ENCODE peak calls at places on chromosomes 3 and 15, in seven cellular contexts. E is body of pancreas, Z is GM12878, K is adrenal gland, O is IMR-90, W is testis, G is heart left ventricle. I is an unnamed sample. For H3K27me3, the result is how much of the 10 kb centered on the place peaks cover.

GRCh38 chr15:99651023-99651807 is 82.0 kb downstream of the LYSMD4 start:
- DNase-seq in K (no peak), G (no peak), E (no peak), W (no peak), Z (no peak), O (peak), I (no peak)

GRCh38 chr3:5568451-5568850 is 380.9 kb downstream of the EDEM1 start:
- DNase-seq in G (no peak), E (no peak), Z (no peak), K (no peak), W (no peak), O (no peak), I (no peak)

GRCh38 chr15:77075528-77075927 is 4.6 kb upstream of the TSPAN3 start:
- DNase-seq in E (peak), K (peak), W (peak), O (no peak), G (no peak), Z (no peak), I (no peak)

GRCh38 chr15:26261413-26261812 is 398.3 kb upstream of the ATP10A start:
- DNase-seq in O (no peak), W (no peak), E (no peak), K (no peak), Z (no peak), G (no peak), I (no peak)

GRCh38 chr3:175941352-175941751 is 1082.2 kb downstream of the NAALADL2 start:
- DNase-seq in E (no peak), K (no peak), W (peak), O (no peak), G (no peak), Z (no peak), I (no peak)

GRCh38 chr3:119808843-119809242 is 26.9 kb downstream of the NR1I2 start:
- DNase-seq in E (no peak), W (no peak), G (no peak), O (no peak), K (no peak), Z (no peak), I (no peak)

GRCh38 chr15:48592221-48592731 is 53.2 kb downstream of the FBN1 start:
- DNase-seq in G (no peak), K (no peak), W (no peak), O (peak), Z (no peak), E (no peak), I (no peak)

GRCh38 chr3:13042127-13042931 is 30.9 kb downstream of the IQSEC1 start:
- DNase-seq in Z (no peak), G (no peak), K (no peak), E (no peak), W (peak), O (no peak), I (no peak)

GRCh38 chr3:28698706-28699105 is 350.1 kb upstream of the AZI2 start:
- DNase-seq in O (no peak), W (no peak), Z (no peak), K (no peak), G (no peak), E (no peak), I (no peak)

GRCh38 chr3:117019082-117019713 is 309.6 kb downstream of the TUSC7 start:
- DNase-seq in W (peak), Z (no peak), O (peak), G (no peak), K (peak), E (peak), I (no peak)

GRCh38 chr15:64702816-64703631 is 72.4 kb downstream of the RBPMS2 start:
- DNase-seq in E (peak), W (peak), Z (peak), K (peak), O (peak), G (peak), I (peak)
- TF ChIP-seq POLR2A in E (peak), W (no peak), Z (peak), K (peak), O (peak), G (no peak), I (peak)

DNA sequence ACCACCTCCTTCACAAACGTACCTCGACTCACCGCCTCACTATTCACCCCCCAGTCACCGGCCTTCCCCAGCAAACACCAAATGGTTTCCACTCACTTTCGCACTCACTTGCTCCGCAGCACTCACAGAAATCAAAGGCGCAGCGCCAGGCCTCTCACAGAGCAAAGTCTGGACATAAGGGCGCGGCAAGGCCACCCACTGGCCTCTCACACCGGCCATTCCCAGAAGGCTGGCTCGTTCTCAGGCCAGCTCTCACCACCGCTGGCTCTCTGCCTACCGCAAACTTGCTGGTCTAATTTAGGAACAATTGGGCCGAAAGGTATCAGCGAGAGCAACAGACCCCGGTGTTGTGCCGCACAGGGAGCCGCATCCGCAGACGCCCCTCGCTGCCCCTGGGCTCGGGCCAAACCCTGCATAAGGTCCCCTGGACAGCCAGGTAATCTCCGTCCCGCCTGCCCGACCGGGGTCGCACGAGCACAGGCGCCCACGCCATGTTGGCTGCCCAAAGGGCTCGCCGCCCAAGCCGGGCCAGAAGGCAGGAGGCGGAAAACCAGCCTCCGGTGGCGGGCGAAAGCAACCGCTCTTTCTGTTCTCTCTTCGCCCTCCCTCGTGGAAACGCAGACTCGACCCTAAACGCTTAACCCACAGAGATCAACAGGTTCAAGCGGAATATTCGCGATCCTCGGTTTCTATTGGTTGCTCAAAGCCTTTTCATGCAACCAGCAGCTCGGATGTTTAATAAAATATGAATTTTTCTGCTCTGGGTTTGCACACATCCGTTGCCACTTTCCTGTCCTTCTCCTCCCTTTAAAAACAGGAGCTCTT is 2.9 kb downstream of the SHOX2 start:
- DNase-seq in G (peak), O (no peak), K (no peak), W (peak), E (peak), Z (no peak), I (no peak)
- H3K27me3 ChIP-seq in G (half or more), O (half or more), K (half or more), W (under half), E (under half), Z (under half), I (half or more)

DNA sequence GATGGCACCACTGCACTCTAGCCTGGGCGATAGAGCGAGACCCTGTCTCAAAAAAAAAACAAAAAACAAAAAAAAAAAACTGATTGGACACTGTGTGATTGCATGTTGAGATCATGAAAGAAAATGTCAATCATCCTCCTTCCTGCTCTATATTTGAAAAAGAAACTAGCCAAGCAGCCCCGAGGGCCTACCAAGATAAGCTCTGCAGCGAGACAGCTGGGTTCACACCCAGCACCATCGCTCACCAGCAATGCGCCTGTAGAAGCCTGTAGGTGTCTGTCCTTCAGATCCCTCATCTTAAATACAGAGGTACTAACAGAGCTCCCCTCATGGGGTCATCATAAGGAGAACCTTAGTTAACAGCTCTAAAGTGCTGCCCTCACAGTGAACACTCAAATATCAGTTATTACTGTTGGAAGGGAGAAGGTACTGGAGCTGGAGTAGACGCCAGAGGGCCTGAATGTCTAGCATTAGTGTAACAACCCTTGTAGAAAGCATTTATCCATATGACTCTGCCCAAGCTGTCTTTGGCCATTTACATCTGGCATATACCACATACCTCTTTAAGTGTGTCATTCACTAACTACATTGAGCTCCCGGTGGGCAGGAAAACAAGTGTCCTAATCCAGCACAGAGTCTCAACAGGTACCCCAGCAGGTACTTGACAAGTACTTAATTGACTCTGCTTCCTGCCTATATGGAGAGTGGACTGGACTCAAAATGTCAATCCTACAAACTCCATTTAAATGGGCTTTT is 22.9 kb downstream of the MYLK start:
- DNase-seq in K (no peak), W (no peak), O (no peak), E (no peak), G (no peak), Z (no peak), I (no peak)
- H3K27ac ChIP-seq in K (no peak), W (no peak), O (no peak), E (no peak), G (no peak), Z (no peak), I (no peak)

DNA sequence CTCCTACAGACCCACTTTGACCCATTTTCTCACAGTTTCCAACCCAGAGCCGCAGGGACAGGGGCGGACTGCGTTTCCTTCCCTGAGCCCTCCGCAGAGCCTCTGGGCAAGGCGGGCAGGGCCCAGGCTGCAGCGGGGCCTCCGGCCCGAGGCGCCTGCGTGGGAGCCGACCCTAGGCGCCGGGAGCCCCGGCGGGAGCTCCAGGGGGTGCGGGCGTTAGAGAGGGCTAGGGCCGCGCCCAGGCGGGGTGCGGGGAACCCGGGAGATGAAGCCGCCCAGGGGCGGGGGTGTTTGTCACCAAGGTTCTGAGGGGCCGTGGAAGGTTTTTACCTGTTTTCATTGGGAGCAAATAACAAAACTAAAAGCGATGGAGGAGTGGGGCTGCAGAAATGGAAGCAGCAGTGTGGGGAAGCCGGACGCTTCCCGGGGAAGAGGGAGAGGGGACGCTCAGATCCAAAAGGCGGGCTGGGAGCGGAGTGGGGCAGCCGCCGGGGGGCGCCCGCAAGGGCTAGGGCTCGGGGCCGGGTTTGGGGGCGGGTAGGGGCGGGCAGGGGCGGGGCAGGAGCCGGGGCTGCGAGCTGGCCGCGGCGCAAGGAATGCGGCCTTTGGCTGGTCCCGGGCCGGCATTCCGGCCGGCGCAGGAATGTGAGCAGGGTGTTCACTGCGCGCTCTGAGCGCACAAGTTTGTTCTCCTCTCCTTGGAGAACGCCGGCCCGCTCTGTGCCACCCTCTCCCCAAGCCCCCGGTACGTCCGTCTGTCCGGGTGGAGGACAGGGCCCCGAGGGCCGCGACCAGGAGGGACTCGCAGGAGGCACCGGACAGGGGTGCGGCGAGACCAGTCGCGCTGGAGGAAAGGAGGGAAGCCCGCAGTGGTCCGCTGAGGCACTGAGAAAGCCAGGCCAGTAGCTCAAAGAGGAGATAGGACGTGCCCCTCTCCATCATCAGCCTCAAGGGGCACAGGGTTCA is 61.1 kb downstream of the AMOTL2 start:
- DNase-seq in Z (no peak), O (peak), E (peak), W (peak), K (peak), G (peak), I (no peak)
- TF ChIP-seq POLR2A in Z (no peak), O (peak), E (peak), W (no peak), K (peak), G (no peak), I (peak)

GRCh38 chr3:51642462-51642861 is 28.6 kb upstream of the TEX264 start:
- DNase-seq in W (no peak), O (peak), G (no peak), K (no peak), Z (no peak), E (no peak), I (no peak)

GRCh38 chr3:51637941-51638471 is 33.0 kb upstream of the TEX264 start:
- DNase-seq in W (peak), G (no peak), Z (no peak), O (peak), K (peak), E (peak), I (no peak)

DNA sequence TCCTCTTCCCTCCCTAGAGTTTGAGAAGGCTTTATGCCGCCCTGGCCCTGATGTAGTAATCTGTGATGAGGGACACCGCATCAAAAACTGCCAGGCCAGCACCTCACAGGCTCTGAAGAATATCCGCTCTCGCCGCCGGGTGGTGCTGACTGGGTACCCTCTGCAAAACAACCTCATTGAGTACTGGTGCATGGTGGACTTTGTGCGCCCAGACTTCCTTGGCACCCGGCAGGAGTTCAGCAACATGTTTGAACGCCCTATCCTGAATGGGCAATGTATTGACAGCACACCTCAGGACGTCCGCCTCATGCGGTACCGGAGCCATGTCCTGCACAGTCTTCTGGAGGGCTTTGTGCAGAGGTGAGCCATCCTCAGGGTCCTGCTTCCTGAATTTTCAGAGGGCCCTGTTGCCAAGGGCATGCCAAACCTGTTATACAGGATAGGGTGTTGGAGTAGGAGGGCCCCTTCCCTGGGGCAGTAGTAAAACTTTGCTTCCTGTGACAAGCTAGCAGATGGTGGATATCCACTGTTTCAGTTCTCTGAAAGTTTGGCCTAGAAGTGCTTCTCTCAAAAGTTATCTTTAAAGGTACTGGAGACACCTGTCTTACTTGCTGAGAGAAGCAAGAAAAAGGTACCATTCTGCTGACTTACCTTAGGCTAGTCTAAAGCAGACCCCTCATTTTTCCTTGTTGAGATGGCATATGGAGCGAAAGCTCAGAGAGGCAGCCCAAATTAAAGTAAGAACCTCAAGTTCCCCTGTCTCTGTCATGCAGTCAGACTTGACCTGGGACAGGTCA is 33.7 kb upstream of the TEX264 start:
- DNase-seq in K (no peak), G (no peak), O (no peak), E (no peak), Z (no peak), W (no peak), I (no peak)
- H3K27me3 ChIP-seq in K (under half), G (under half), O (under half), E (under half), Z (under half), W (under half), I (under half)